ENCODE peak calls at places on chromosomes 4 and X, in eight cellular contexts. J is CD4-positive, CD25-positive, alpha-beta regulatory T cell; I is left ventricle myocardium inferior; B is breast epithelium; G is IMR-90; Z is ascending aorta; N is body of pancreas; W is endodermal cell. L is an unnamed sample. For H3K4me1, the result is how much of the 10 kb centered on the place peaks cover.

GRCh38 chrX:109797311-109797975 is 64.4 kb upstream of the ACSL4 start:
- DNase-seq in J (no peak), I (no peak), B (no peak), G (no peak), Z (no peak), N (no peak), W (no peak), L (peak)

GRCh38 chrX:149871940-149872339 is 9.0 kb upstream of the MAGEA8 start:
- DNase-seq in J (peak), I (no peak), B (peak), G (no peak), Z (no peak), N (peak), W (peak), L (peak)

GRCh38 chr4:137819964-137820383 is 287.7 kb upstream of the PCDH18 start:
- DNase-seq in J (peak), I (no peak), B (no peak), G (peak), Z (no peak), N (peak), W (peak), L (peak)

GRCh38 chr4:100609810-100610209 is 92.0 kb upstream of the EMCN start:
- DNase-seq in J (no peak), I (no peak), B (no peak), G (no peak), Z (no peak), N (no peak), W (no peak), L (no peak)

GRCh38 chr4:147345662-147346061 is 135.2 kb upstream of the EDNRA start:
- DNase-seq in J (no peak), I (no peak), B (no peak), G (no peak), Z (no peak), N (no peak), W (no peak), L (no peak)

GRCh38 chrX:12702509-12703091 is 88.6 kb upstream of the PRPS2 start:
- DNase-seq in J (peak), I (no peak), B (no peak), G (no peak), Z (no peak), N (peak), W (peak), L (no peak)

GRCh38 chr4:88613417-88613875 is 21.2 kb downstream of the HERC3 start:
- DNase-seq in J (peak), I (no peak), B (no peak), G (no peak), Z (no peak), N (peak), W (no peak), L (peak)

GRCh38 chr4:81412941-81413488 is 58.7 kb downstream of the RASGEF1B start:
- DNase-seq in J (no peak), I (no peak), B (no peak), G (no peak), Z (no peak), N (no peak), W (no peak), L (no peak)

GRCh38 chrX:119756926-119757635 is 1.3 kb upstream of the SOWAHD start:
- DNase-seq in J (peak), I (no peak), B (no peak), G (no peak), Z (no peak), N (peak), W (no peak), L (peak)
- H3K4me1 ChIP-seq in J (under half), I (under half), B (under half), G (under half), Z (under half), N (under half), W (under half), L (under half)

GRCh38 chr4:23165669-23166068 is 472.9 kb downstream of the GBA3 start:
- DNase-seq in J (no peak), I (no peak), B (no peak), G (no peak), Z (no peak), N (no peak), W (no peak), L (no peak)

GRCh38 chr4:23166919-23167318 is 474.2 kb downstream of the GBA3 start:
- DNase-seq in J (no peak), I (no peak), B (no peak), G (no peak), Z (no peak), N (no peak), W (no peak), L (no peak)

GRCh38 chr4:23162275-23162674 is 469.5 kb downstream of the GBA3 start:
- DNase-seq in J (no peak), I (no peak), B (no peak), G (no peak), Z (no peak), N (no peak), W (no peak), L (no peak)

GRCh38 chr4:23161787-23162186 is 469.1 kb downstream of the GBA3 start:
- DNase-seq in J (no peak), I (no peak), B (no peak), G (no peak), Z (no peak), N (no peak), W (no peak), L (no peak)

GRCh38 chr4:23163649-23164436 is 471.1 kb downstream of the GBA3 start:
- DNase-seq in J (no peak), I (no peak), B (no peak), G (peak), Z (no peak), N (no peak), W (no peak), L (no peak)
- H3K27ac ChIP-seq in J (no peak), I (no peak), B (no peak), G (no peak), Z (no peak), N (no peak), W (no peak), L (no peak)

GRCh38 chr4:94411296-94411695 is 40.4 kb upstream of the PDLIM5 start:
- DNase-seq in J (no peak), I (no peak), B (no peak), G (no peak), Z (no peak), N (no peak), W (no peak), L (no peak)

GRCh38 chr4:94412019-94413017 is 39.4 kb upstream of the PDLIM5 start:
- DNase-seq in J (no peak), I (no peak), B (no peak), G (peak), Z (no peak), N (peak), W (no peak), L (peak)

GRCh38 chr4:94415448-94415847 is 36.3 kb upstream of the PDLIM5 start:
- DNase-seq in J (no peak), I (no peak), B (no peak), G (no peak), Z (no peak), N (no peak), W (no peak), L (no peak)

GRCh38 chr4:94414907-94415306 is 36.8 kb upstream of the PDLIM5 start:
- DNase-seq in J (no peak), I (no peak), B (no peak), G (no peak), Z (no peak), N (no peak), W (no peak), L (no peak)

DNA sequence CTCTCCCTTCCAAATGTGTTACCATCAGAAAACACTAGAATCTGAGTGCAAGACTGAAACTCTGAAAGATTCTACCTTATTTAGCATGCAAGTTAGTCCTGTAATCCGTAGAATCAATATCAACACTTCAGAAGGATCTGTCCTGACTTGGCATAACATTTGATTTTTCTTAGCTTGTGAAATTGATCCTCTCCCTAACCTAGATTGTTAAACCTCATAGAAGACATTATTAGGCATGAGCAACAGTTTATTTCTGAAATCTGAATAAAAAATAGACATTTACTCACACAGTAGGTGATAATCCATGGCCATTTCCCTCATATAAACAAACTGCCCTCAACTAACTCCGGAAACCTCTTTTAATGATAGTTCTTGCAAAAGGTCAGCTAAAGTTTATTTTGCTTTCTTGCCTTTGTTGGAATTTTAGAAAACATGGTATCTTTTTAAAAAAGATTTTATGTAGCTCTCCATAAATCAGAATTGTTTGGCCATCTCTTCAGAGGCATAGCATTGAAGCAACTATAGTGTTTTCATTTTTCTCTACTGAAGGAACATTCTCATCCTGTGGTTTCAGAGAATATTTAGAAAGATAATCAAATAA is 38.6 kb upstream of the PDLIM5 start:
- DNase-seq in J (no peak), I (no peak), B (no peak), G (peak), Z (no peak), N (no peak), W (no peak), L (no peak)
- H3K4me3 ChIP-seq in J (no peak), I (peak), B (no peak), G (no peak), Z (peak), N (no peak), W (no peak), L (no peak)

DNA sequence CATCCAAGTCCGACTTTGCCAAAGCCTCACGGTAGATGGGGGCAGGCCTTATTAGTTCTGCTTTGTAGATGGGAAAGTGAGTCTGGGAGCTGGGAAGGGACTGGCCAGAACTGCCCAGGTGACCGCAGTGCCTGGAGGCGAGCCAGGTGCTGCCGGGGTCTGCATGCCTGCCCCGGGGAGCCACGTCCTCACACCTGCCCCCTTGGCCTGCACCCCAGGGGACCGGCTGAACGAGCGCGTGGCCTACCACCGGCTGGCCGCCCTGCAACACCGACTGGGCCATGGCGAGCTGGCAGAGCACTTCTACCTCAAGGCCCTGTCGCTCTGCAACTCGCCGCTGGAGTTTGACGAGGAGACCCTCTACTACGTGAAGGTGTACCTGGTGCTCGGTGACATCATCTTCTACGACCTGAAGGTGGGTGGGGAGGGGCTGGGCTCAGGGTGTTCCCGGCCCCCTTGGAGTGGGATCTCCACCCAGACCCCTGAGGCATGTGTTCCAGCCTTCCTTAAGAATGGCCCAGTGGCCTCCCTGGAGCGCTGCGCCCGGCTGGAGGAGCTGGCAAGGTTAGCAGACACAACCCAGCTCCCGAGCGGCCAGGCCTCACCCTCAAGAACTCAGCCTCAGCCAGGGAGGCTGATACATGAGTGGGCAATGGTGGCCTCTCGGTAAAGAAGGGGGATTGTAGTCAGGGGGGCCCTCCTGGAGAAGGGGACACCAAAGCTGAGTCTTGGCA is 32.1 kb upstream of the HTRA3 start:
- DNase-seq in J (no peak), I (no peak), B (no peak), G (no peak), Z (no peak), N (no peak), W (no peak), L (no peak)
- H3K4me1 ChIP-seq in J (under half), I (under half), B (under half), G (under half), Z (under half), N (under half), W (under half), L (under half)

DNA sequence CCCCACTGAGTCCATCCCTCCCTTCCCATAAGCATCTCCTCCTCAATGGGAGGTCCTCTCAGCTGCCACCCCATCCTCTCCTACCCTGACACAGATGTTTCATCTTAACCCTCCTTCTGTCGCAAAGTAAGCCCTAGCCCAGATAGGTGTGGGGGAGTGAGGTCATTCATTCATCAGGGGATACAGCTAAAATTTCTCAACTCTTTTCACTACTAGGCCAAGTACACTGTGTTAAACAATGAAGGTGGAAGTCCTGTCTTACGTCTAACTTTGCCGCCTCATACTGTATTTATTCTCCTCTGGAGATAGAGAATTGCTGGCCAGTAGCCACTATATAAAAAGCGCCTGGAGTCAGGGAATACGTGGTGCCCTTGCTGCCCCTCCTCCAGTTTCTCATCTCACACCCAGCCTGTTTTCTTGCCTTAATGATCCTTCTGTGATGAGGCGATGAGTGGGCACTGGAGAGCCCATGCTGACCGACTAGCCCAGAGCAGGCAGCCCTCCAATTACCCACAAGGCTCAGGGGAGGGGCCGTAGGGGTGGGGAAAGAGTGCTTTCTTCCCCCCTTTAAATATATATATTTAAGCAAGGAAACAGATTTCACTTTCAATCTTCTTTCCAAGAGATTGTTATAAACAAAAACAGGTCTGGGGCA is 149.6 kb downstream of the PJA1 start:
- DNase-seq in J (no peak), I (no peak), B (no peak), G (no peak), Z (no peak), N (no peak), W (no peak), L (no peak)
- H3K27ac ChIP-seq in J (no peak), I (peak), B (peak), G (no peak), Z (no peak), N (no peak), W (no peak), L (no peak)

GRCh38 chr4:142547974-142548373 is 298.1 kb downstream of the INPP4B start:
- DNase-seq in J (no peak), I (no peak), B (no peak), G (peak), Z (no peak), N (no peak), W (no peak), L (no peak)
- H3K4me3 ChIP-seq in J (no peak), I (no peak), B (no peak), G (no peak), Z (no peak), N (no peak), W (no peak), L (no peak)

GRCh38 chr4:40194602-40195161 is 2.1 kb upstream of the RHOH start:
- DNase-seq in J (peak), I (no peak), B (no peak), G (peak), Z (no peak), N (no peak), W (no peak), L (peak)
- H3K4me1 ChIP-seq in J (half or more), I (under half), B (under half), G (under half), Z (under half), N (under half), W (under half), L (under half)

GRCh38 chr4:74120086-74120485 is 21.1 kb upstream of the CXCL2 start:
- DNase-seq in J (no peak), I (no peak), B (no peak), G (no peak), Z (no peak), N (no peak), W (no peak), L (no peak)

GRCh38 chr4:74125072-74125471 is 26.1 kb upstream of the CXCL2 start:
- DNase-seq in J (no peak), I (no peak), B (no peak), G (no peak), Z (no peak), N (no peak), W (no peak), L (no peak)

GRCh38 chr4:74123065-74123728 is 24.2 kb upstream of the CXCL2 start:
- DNase-seq in J (no peak), I (peak), B (no peak), G (peak), Z (no peak), N (peak), W (no peak), L (no peak)

GRCh38 chr4:74118600-74119351 is 19.8 kb upstream of the CXCL2 start:
- DNase-seq in J (no peak), I (no peak), B (no peak), G (no peak), Z (no peak), N (no peak), W (no peak), L (no peak)

GRCh38 chr4:74121643-74122579 is 22.9 kb upstream of the CXCL2 start:
- DNase-seq in J (no peak), I (no peak), B (no peak), G (no peak), Z (no peak), N (no peak), W (no peak), L (no peak)
- H3K27ac ChIP-seq in J (no peak), I (no peak), B (no peak), G (no peak), Z (no peak), N (no peak), W (no peak), L (no peak)

L was measured in small intestine.